ENCODE peak calls at places on chromosome 9, in ten cellular contexts. One of them, this sample, is unnamed.

GRCh38 chr9:134689320-134690181 is 47.9 kb downstream of the COL5A1 start:
- DNase-seq in breast epithelium: peak; percentile 76
- DNase-seq in prostate gland: peak; percentile 52
- DNase-seq in HL-60: peak; percentile 26
- DNase-seq in sigmoid colon: peak; percentile 91
- DNase-seq in spleen: peak; percentile 84
- DNase-seq in GM23338: peak; percentile 59
- DNase-seq in transverse colon: peak; percentile 68
- DNase-seq in endothelial cell of umbilical vein: peak; percentile 63
- DNase-seq in HCT116: peak; percentile 29
- DNase-seq in this sample: no peak

GRCh38 chr9:36843964-36844363 is 190.1 kb downstream of the PAX5 start:
- DNase-seq in breast epithelium: no peak
- DNase-seq in prostate gland: no peak
- DNase-seq in HL-60: no peak
- DNase-seq in sigmoid colon: no peak
- DNase-seq in spleen: no peak
- DNase-seq in GM23338: no peak
- DNase-seq in transverse colon: no peak
- DNase-seq in endothelial cell of umbilical vein: no peak
- DNase-seq in HCT116: no peak
- DNase-seq in this sample: no peak

GRCh38 chr9:81535542-81536241 is 153.7 kb downstream of the TLE1 start:
- DNase-seq in breast epithelium: no peak
- DNase-seq in prostate gland: no peak
- DNase-seq in HL-60: no peak
- DNase-seq in sigmoid colon: no peak
- DNase-seq in spleen: no peak
- DNase-seq in GM23338: no peak
- DNase-seq in transverse colon: no peak
- DNase-seq in endothelial cell of umbilical vein: no peak
- DNase-seq in HCT116: no peak
- DNase-seq in this sample: no peak

GRCh38 chr9:4117835-4118610 is 181.8 kb downstream of the GLIS3 start:
- DNase-seq in breast epithelium: no peak
- DNase-seq in prostate gland: no peak
- DNase-seq in HL-60: no peak
- DNase-seq in sigmoid colon: no peak
- DNase-seq in spleen: peak; percentile 82
- DNase-seq in GM23338: peak; percentile 61
- DNase-seq in transverse colon: peak; percentile 19
- DNase-seq in endothelial cell of umbilical vein: no peak
- DNase-seq in HCT116: no peak
- DNase-seq in this sample: no peak

GRCh38 chr9:35367451-35367850 is 122.5 kb upstream of the RUSC2 start:
- DNase-seq in breast epithelium: no peak
- DNase-seq in prostate gland: no peak
- DNase-seq in HL-60: no peak
- DNase-seq in sigmoid colon: no peak
- DNase-seq in spleen: no peak
- DNase-seq in GM23338: no peak
- DNase-seq in transverse colon: no peak
- DNase-seq in endothelial cell of umbilical vein: peak; percentile 91
- DNase-seq in HCT116: no peak
- DNase-seq in this sample: no peak

GRCh38 chr9:109935406-109936087 is 155.5 kb downstream of the PALM2AKAP2 start:
- DNase-seq in breast epithelium: no peak
- DNase-seq in prostate gland: no peak
- DNase-seq in HL-60: no peak
- DNase-seq in sigmoid colon: no peak
- DNase-seq in spleen: no peak
- DNase-seq in GM23338: no peak
- DNase-seq in transverse colon: no peak
- DNase-seq in endothelial cell of umbilical vein: no peak
- DNase-seq in HCT116: no peak
- DNase-seq in this sample: no peak

GRCh38 chr9:82421498-82421897 is 432.9 kb downstream of the SPATA31D1 start:
- DNase-seq in breast epithelium: no peak
- DNase-seq in prostate gland: no peak
- DNase-seq in HL-60: no peak
- DNase-seq in sigmoid colon: no peak
- DNase-seq in spleen: no peak
- DNase-seq in GM23338: no peak
- DNase-seq in transverse colon: no peak
- DNase-seq in endothelial cell of umbilical vein: no peak
- DNase-seq in HCT116: no peak
- DNase-seq in this sample: no peak

GRCh38 chr9:37617837-37618236 is 25.4 kb upstream of the TOMM5 start:
- DNase-seq in breast epithelium: no peak
- DNase-seq in prostate gland: no peak
- DNase-seq in HL-60: no peak
- DNase-seq in sigmoid colon: no peak
- DNase-seq in spleen: no peak
- DNase-seq in GM23338: peak; percentile 17
- DNase-seq in transverse colon: no peak
- DNase-seq in endothelial cell of umbilical vein: no peak
- DNase-seq in HCT116: no peak
- DNase-seq in this sample: no peak

GRCh38 chr9:91555132-91555531 is 131.5 kb upstream of the NFIL3 start:
- DNase-seq in breast epithelium: no peak
- DNase-seq in prostate gland: no peak
- DNase-seq in HL-60: no peak
- DNase-seq in sigmoid colon: no peak
- DNase-seq in spleen: no peak
- DNase-seq in GM23338: no peak
- DNase-seq in transverse colon: no peak
- DNase-seq in endothelial cell of umbilical vein: no peak
- DNase-seq in HCT116: no peak
- DNase-seq in this sample: no peak

GRCh38 chr9:124267271-124267807 is 9.6 kb downstream of the NEK6 start:
- DNase-seq in breast epithelium: peak; percentile 86
- DNase-seq in prostate gland: peak; percentile 95
- DNase-seq in HL-60: no peak
- DNase-seq in sigmoid colon: no peak
- DNase-seq in spleen: peak; percentile 81
- DNase-seq in GM23338: no peak
- DNase-seq in transverse colon: peak; percentile 73
- DNase-seq in endothelial cell of umbilical vein: peak; percentile 89
- DNase-seq in HCT116: no peak
- DNase-seq in this sample: no peak
- TF ChIP-seq POLR2AphosphoS5 in breast epithelium: peak; percentile 54
- TF ChIP-seq POLR2AphosphoS5 in prostate gland: peak; percentile 94
- TF ChIP-seq POLR2AphosphoS5 in HL-60: peak; percentile 88
- TF ChIP-seq POLR2AphosphoS5 in sigmoid colon: peak; percentile 37
- TF ChIP-seq POLR2AphosphoS5 in spleen: no peak
- TF ChIP-seq POLR2AphosphoS5 in GM23338: no peak
- TF ChIP-seq POLR2AphosphoS5 in transverse colon: peak; percentile 11
- TF ChIP-seq POLR2AphosphoS5 in endothelial cell of umbilical vein: peak; percentile 93
- TF ChIP-seq POLR2AphosphoS5 in HCT116: no peak
- TF ChIP-seq POLR2AphosphoS5 in this sample: peak; percentile 50

GRCh38 chr9:92807757-92808725 is 43.4 kb upstream of the BICD2 start:
- DNase-seq in breast epithelium: no peak
- DNase-seq in prostate gland: no peak
- DNase-seq in HL-60: no peak
- DNase-seq in sigmoid colon: no peak
- DNase-seq in spleen: peak; percentile 76
- DNase-seq in GM23338: peak; percentile 57
- DNase-seq in transverse colon: peak; percentile 11
- DNase-seq in endothelial cell of umbilical vein: no peak
- DNase-seq in HCT116: no peak
- DNase-seq in this sample: no peak
- H3K27ac ChIP-seq in breast epithelium: no peak overlapping the region
- H3K27ac ChIP-seq in prostate gland: no peak overlapping the region
- H3K27ac ChIP-seq in HL-60: no peak overlapping the region
- H3K27ac ChIP-seq in sigmoid colon: no peak overlapping the region
- H3K27ac ChIP-seq in spleen: no peak overlapping the region
- H3K27ac ChIP-seq in GM23338: no peak overlapping the region
- H3K27ac ChIP-seq in transverse colon: no peak overlapping the region
- H3K27ac ChIP-seq in endothelial cell of umbilical vein: no peak overlapping the region
- H3K27ac ChIP-seq in HCT116: peak overlapping the region; percentile 93
- H3K27ac ChIP-seq in this sample: no peak overlapping the region

DNA sequence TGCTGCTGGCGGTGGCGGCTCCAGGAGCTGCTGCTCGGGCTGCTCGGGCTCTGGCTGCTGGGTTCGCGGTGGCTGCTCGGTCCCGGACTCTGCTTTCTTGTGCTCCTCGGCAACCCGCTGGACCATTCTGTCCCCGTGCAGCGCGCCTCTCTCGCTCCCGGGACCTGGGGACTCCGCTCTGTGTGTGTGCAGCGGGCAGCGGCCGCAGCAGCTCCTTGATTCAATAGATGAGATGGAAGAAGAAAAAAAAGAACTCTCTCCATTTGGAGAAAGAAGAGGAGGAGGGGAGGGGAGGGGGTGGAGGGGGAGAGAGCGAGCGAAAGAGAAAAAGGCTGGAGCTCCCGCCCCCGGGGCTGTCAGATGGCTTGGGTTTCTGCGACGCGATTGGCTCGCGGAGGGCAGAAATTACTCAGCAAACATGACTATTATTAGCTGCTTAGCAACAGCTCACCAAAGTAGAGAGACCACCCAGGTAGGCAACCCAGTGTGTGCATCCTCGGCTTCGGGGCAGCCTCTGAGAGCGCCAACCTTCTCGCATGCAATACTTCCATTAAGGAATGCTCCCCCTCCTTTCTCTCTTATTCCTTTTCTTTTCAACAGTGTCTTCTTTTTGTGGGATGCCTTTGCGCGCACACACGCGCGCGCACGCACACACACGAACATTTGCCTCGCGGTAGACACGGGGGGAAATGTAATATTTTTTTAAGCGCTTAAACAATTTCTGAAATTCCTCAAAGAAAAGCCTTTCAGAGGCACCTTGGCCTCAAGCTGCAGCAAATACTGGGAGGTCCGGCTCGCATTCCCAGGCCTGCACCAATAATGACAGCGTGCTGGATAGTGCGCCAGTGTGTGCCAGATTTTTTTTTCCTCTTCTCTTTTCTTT is 7.6 kb downstream of the PTCH1 start:
- DNase-seq in breast epithelium: peak; percentile 67
- DNase-seq in prostate gland: peak; percentile 91
- DNase-seq in HL-60: no peak
- DNase-seq in sigmoid colon: peak; percentile 94
- DNase-seq in spleen: peak; percentile 88
- DNase-seq in GM23338: peak; percentile 98
- DNase-seq in transverse colon: peak; percentile 85
- DNase-seq in endothelial cell of umbilical vein: peak; percentile 88
- DNase-seq in HCT116: peak; percentile 69
- DNase-seq in this sample: no peak
- TF ChIP-seq POLR2AphosphoS5 in breast epithelium: no peak
- TF ChIP-seq POLR2AphosphoS5 in prostate gland: peak; percentile 80
- TF ChIP-seq POLR2AphosphoS5 in HL-60: no peak
- TF ChIP-seq POLR2AphosphoS5 in sigmoid colon: peak; percentile 46
- TF ChIP-seq POLR2AphosphoS5 in spleen: peak; percentile 46
- TF ChIP-seq POLR2AphosphoS5 in GM23338: peak; percentile 52
- TF ChIP-seq POLR2AphosphoS5 in transverse colon: peak; percentile 46
- TF ChIP-seq POLR2AphosphoS5 in endothelial cell of umbilical vein: no peak
- TF ChIP-seq POLR2AphosphoS5 in HCT116: peak; percentile 67
- TF ChIP-seq POLR2AphosphoS5 in this sample: peak; percentile 54

GRCh38 chr9:130766904-130767262 is 68.2 kb upstream of the ABL1 start:
- DNase-seq in breast epithelium: no peak
- DNase-seq in prostate gland: no peak
- DNase-seq in HL-60: no peak
- DNase-seq in sigmoid colon: no peak
- DNase-seq in spleen: no peak
- DNase-seq in GM23338: no peak
- DNase-seq in transverse colon: peak; percentile 37
- DNase-seq in endothelial cell of umbilical vein: no peak
- DNase-seq in HCT116: no peak
- DNase-seq in this sample: no peak
- H3K27ac ChIP-seq in breast epithelium: peak overlapping the region; percentile 57
- H3K27ac ChIP-seq in prostate gland: no peak overlapping the region
- H3K27ac ChIP-seq in HL-60: peak overlapping the region; percentile 69
- H3K27ac ChIP-seq in sigmoid colon: peak overlapping the region; percentile 45
- H3K27ac ChIP-seq in spleen: peak overlapping the region; percentile 30
- H3K27ac ChIP-seq in GM23338: peak overlapping the region; percentile 67
- H3K27ac ChIP-seq in transverse colon: peak overlapping the region; percentile 85
- H3K27ac ChIP-seq in endothelial cell of umbilical vein: peak overlapping the region; percentile 97
- H3K27ac ChIP-seq in HCT116: no peak overlapping the region
- H3K27ac ChIP-seq in this sample: no peak overlapping the region

GRCh38 chr9:115262477-115262876 is 144.5 kb upstream of the TNC start:
- DNase-seq in breast epithelium: peak; percentile 70
- DNase-seq in prostate gland: peak; percentile 96
- DNase-seq in HL-60: no peak
- DNase-seq in sigmoid colon: peak; percentile 95
- DNase-seq in spleen: no peak
- DNase-seq in GM23338: no peak
- DNase-seq in transverse colon: peak; percentile 87
- DNase-seq in endothelial cell of umbilical vein: no peak
- DNase-seq in HCT116: peak; percentile 10
- DNase-seq in this sample: no peak
- TF ChIP-seq POLR2AphosphoS5 in breast epithelium: no peak
- TF ChIP-seq POLR2AphosphoS5 in prostate gland: peak; percentile 94
- TF ChIP-seq POLR2AphosphoS5 in HL-60: no peak
- TF ChIP-seq POLR2AphosphoS5 in sigmoid colon: peak; percentile 95
- TF ChIP-seq POLR2AphosphoS5 in spleen: no peak
- TF ChIP-seq POLR2AphosphoS5 in GM23338: no peak
- TF ChIP-seq POLR2AphosphoS5 in transverse colon: peak; percentile 93
- TF ChIP-seq POLR2AphosphoS5 in endothelial cell of umbilical vein: no peak
- TF ChIP-seq POLR2AphosphoS5 in HCT116: no peak
- TF ChIP-seq POLR2AphosphoS5 in this sample: no peak

GRCh38 chr9:33923998-33924701 is 107.2 kb downstream of the UBE2R2 start:
- DNase-seq in breast epithelium: peak; percentile 59
- DNase-seq in prostate gland: peak; percentile 48
- DNase-seq in HL-60: no peak
- DNase-seq in sigmoid colon: no peak
- DNase-seq in spleen: peak; percentile 72
- DNase-seq in GM23338: no peak
- DNase-seq in transverse colon: no peak
- DNase-seq in endothelial cell of umbilical vein: no peak
- DNase-seq in HCT116: no peak
- DNase-seq in this sample: no peak
- H3K27ac ChIP-seq in breast epithelium: no peak overlapping the region
- H3K27ac ChIP-seq in prostate gland: peak overlapping the region; percentile 26
- H3K27ac ChIP-seq in HL-60: no peak overlapping the region
- H3K27ac ChIP-seq in sigmoid colon: no peak overlapping the region
- H3K27ac ChIP-seq in spleen: no peak overlapping the region
- H3K27ac ChIP-seq in GM23338: peak overlapping the region; percentile 32
- H3K27ac ChIP-seq in transverse colon: no peak overlapping the region
- H3K27ac ChIP-seq in endothelial cell of umbilical vein: no peak overlapping the region
- H3K27ac ChIP-seq in HCT116: no peak overlapping the region
- H3K27ac ChIP-seq in this sample: no peak overlapping the region

This sample was measured in vagina.